ENCODE peak calls at places on chromosomes 7 and 10, in four cellular contexts. O is fibroblast of lung, C is Peyer's patch, V is K562. N is an unnamed sample.

GRCh38 chr7:155980841-155981240 is 168.6 kb upstream of the SHH start:
- DNase-seq in O (no peak), C (no peak), V (no peak), N (no peak)

GRCh38 chr7:120813546-120813945 is 44.4 kb downstream of the TSPAN12 start:
- DNase-seq in O (no peak), C (no peak), V (no peak), N (no peak)

GRCh38 chr7:145624618-145625017 is 492.0 kb upstream of the CNTNAP2 start:
- DNase-seq in O (peak; percentile 77), C (no peak), V (no peak), N (no peak)

GRCh38 chr7:88306590-88307048 is at the start of gene STEAP4:
- DNase-seq in O (peak; percentile 67), C (no peak), V (no peak), N (no peak)

GRCh38 chr10:29535778-29536459 is 98.9 kb downstream of the SVIL start:
- DNase-seq in O (no peak), C (no peak), V (no peak), N (no peak)

GRCh38 chr7:22675436-22675835 is 51.6 kb upstream of the IL6 start:
- DNase-seq in O (no peak), C (no peak), V (no peak), N (no peak)

GRCh38 chr7:140635345-140635744 is 5.3 kb downstream of the DENND2A start:
- DNase-seq in O (no peak), C (no peak), V (no peak), N (no peak)

GRCh38 chr7:52168085-52168484 is 851.5 kb upstream of the COBL start:
- DNase-seq in O (no peak), C (no peak), V (peak; percentile 7), N (peak; percentile 20)

GRCh38 chr10:29681700-29682444 is 47.1 kb upstream of the SVIL start:
- DNase-seq in O (no peak), C (peak; percentile 58), V (no peak), N (no peak)

GRCh38 chr7:158987691-158988090 is 131.3 kb downstream of the DYNC2I1 start:
- DNase-seq in O (no peak), C (no peak), V (no peak), N (no peak)

GRCh38 chr7:128003787-128004186 is 27.4 kb downstream of the LRRC4 start:
- DNase-seq in O (no peak), C (no peak), V (no peak), N (no peak)

GRCh38 chr10:23499317-23499716 is 60.4 kb downstream of the OTUD1 start:
- DNase-seq in O (no peak), C (no peak), V (no peak), N (no peak)

DNA sequence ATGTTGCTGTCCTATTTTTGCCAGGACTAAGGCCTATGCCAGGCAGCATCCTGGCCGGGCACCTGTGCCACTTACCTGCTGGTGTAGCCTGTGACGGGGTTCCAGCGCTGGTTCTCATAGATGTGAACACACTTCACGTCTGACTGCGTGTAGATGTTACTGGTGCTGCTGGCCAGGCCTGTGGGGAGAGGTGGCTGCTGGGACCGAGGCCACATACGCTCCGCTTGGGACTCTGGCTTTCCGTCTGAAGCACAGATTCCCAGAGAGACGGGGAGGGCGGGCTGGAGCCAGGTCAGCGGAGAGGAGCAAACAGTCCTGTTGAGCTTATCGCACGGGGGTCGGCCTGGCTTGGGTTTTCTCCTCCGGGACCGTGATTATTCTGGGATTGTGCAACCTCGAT is 16.7 kb downstream of the BHLHA15 start:
- DNase-seq in O (no peak), C (no peak), V (peak; percentile 14), N (no peak)
- H3K36me3 ChIP-seq in O (peaks cover 3% of the 10 kb centered on the region), C (no peaks in the 10 kb centered on the region), V (no peaks in the 10 kb centered on the region), N (no peaks in the 10 kb centered on the region)

GRCh38 chr7:17142831-17143541 is 155.5 kb upstream of the AHR start:
- DNase-seq in O (peak; percentile 45), C (no peak), V (no peak), N (no peak)
- H3K4me3 ChIP-seq in O (peak overlapping the region; percentile 13), C (no peak overlapping the region), V (peak overlapping the region; percentile 8), N (no peak overlapping the region)

GRCh38 chr7:151124205-151124880 is 38.1 kb downstream of the AGAP3 start:
- DNase-seq in O (no peak), C (no peak), V (no peak), N (no peak)
- H3K36me3 ChIP-seq in O (peaks cover 24% of the 10 kb centered on the region), C (no peaks in the 10 kb centered on the region), V (peaks cover 95% of the 10 kb centered on the region), N (peaks cover 77% of the 10 kb centered on the region)

GRCh38 chr10:48603421-48604038 is 1.3 kb downstream of the ARHGAP22 start:
- DNase-seq in O (no peak), C (no peak), V (no peak), N (no peak)
- H3K4me3 ChIP-seq in O (peak overlapping the region; percentile 91), C (no peak overlapping the region), V (no peak overlapping the region), N (no peak overlapping the region)

DNA sequence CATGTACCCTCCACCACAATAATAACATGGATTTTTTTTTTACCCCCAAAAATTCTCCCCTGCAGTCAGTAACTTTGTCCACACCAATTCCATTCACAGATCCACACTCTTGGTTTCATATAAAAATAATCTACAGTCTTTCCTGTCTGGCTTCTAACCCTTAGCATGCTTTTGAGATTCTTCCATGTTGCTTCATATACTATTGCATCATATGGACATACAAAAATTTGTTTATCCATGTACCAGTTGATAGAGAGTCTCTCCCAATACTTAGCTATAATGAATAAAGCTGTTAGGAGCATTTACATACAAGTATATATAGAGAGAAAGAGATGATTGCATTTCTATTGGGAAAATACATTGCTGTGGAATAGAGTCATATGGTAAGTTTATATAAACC is 575.0 kb downstream of the XPNPEP1 start:
- DNase-seq in O (no peak), C (no peak), V (no peak), N (no peak)
- H3K36me3 ChIP-seq in O (no peaks in the 10 kb centered on the region), C (no peaks in the 10 kb centered on the region), V (no peaks in the 10 kb centered on the region), N (no peaks in the 10 kb centered on the region)

N was measured in BE2C.